ENCODE peak calls at places on chromosomes 3 and 15, in six cellular contexts. One of them, this sample, is unnamed.

GRCh38 chr3:27657404-27657803 is 64.7 kb downstream of the EOMES start:
- DNase-seq in sigmoid colon: no peak
- DNase-seq in MM.1S: no peak
- DNase-seq in astrocyte: no peak
- DNase-seq in testis: no peak
- DNase-seq in pancreas: no peak
- DNase-seq in this sample: no peak

GRCh38 chr15:65086680-65087111 is 10.2 kb downstream of the KBTBD13 start:
- DNase-seq in sigmoid colon: peak
- DNase-seq in MM.1S: no peak
- DNase-seq in astrocyte: no peak
- DNase-seq in testis: no peak
- DNase-seq in pancreas: no peak
- DNase-seq in this sample: peak

GRCh38 chr3:150975992-150976368 is 3.5 kb upstream of the CLRN1 start:
- DNase-seq in sigmoid colon: no peak
- DNase-seq in MM.1S: no peak
- DNase-seq in astrocyte: no peak
- DNase-seq in testis: no peak
- DNase-seq in pancreas: no peak
- DNase-seq in this sample: no peak

GRCh38 chr15:74220475-74221248 is 15.5 kb upstream of the CCDC33 start:
- DNase-seq in sigmoid colon: no peak
- DNase-seq in MM.1S: no peak
- DNase-seq in astrocyte: no peak
- DNase-seq in testis: no peak
- DNase-seq in pancreas: no peak
- DNase-seq in this sample: no peak

GRCh38 chr3:59873576-59874230 is 823.9 kb upstream of the CFAP20DC start:
- DNase-seq in sigmoid colon: no peak
- DNase-seq in MM.1S: no peak
- DNase-seq in astrocyte: no peak
- DNase-seq in testis: no peak
- DNase-seq in pancreas: no peak
- DNase-seq in this sample: no peak

GRCh38 chr15:93865610-93866009 is 365.8 kb upstream of the MCTP2 start:
- DNase-seq in sigmoid colon: no peak
- DNase-seq in MM.1S: no peak
- DNase-seq in astrocyte: no peak
- DNase-seq in testis: no peak
- DNase-seq in pancreas: no peak
- DNase-seq in this sample: no peak

GRCh38 chr3:58052373-58053273 is 44.4 kb downstream of the FLNB start:
- DNase-seq in sigmoid colon: peak
- DNase-seq in MM.1S: no peak
- DNase-seq in astrocyte: peak
- DNase-seq in testis: peak
- DNase-seq in pancreas: peak
- DNase-seq in this sample: peak

GRCh38 chr15:70508561-70509281 is 254.6 kb downstream of the UACA start:
- DNase-seq in sigmoid colon: no peak
- DNase-seq in MM.1S: no peak
- DNase-seq in astrocyte: peak
- DNase-seq in testis: no peak
- DNase-seq in pancreas: no peak
- DNase-seq in this sample: peak

GRCh38 chr3:53163459-53164387 is 2.7 kb downstream of the PRKCD start:
- DNase-seq in sigmoid colon: no peak
- DNase-seq in MM.1S: no peak
- DNase-seq in astrocyte: no peak
- DNase-seq in testis: peak
- DNase-seq in pancreas: no peak
- DNase-seq in this sample: no peak

GRCh38 chr3:126181398-126181725 is 976 bp upstream of the ALDH1L1 start:
- DNase-seq in sigmoid colon: no peak
- DNase-seq in MM.1S: no peak
- DNase-seq in astrocyte: no peak
- DNase-seq in testis: no peak
- DNase-seq in pancreas: no peak
- DNase-seq in this sample: no peak

GRCh38 chr15:93424131-93424530 is 335.1 kb upstream of the RGMA start:
- DNase-seq in sigmoid colon: no peak
- DNase-seq in MM.1S: no peak
- DNase-seq in astrocyte: no peak
- DNase-seq in testis: no peak
- DNase-seq in pancreas: no peak
- DNase-seq in this sample: no peak

GRCh38 chr15:65355173-65355982 is 22.4 kb downstream of the IGDCC3 start:
- DNase-seq in sigmoid colon: no peak
- DNase-seq in MM.1S: no peak
- DNase-seq in astrocyte: no peak
- DNase-seq in testis: no peak
- DNase-seq in pancreas: no peak
- DNase-seq in this sample: no peak

GRCh38 chr15:65375871-65376552 is 1.8 kb downstream of the IGDCC3 start:
- DNase-seq in sigmoid colon: peak
- DNase-seq in MM.1S: no peak
- DNase-seq in astrocyte: no peak
- DNase-seq in testis: no peak
- DNase-seq in pancreas: no peak
- DNase-seq in this sample: no peak

GRCh38 chr15:34241376-34242350 is 16.8 kb downstream of the EMC4 start:
- DNase-seq in sigmoid colon: no peak
- DNase-seq in MM.1S: peak
- DNase-seq in astrocyte: peak
- DNase-seq in testis: no peak
- DNase-seq in pancreas: peak
- DNase-seq in this sample: peak

GRCh38 chr3:17063591-17063990 is 178.8 kb downstream of the PLCL2 start:
- DNase-seq in sigmoid colon: no peak
- DNase-seq in MM.1S: no peak
- DNase-seq in astrocyte: no peak
- DNase-seq in testis: no peak
- DNase-seq in pancreas: no peak
- DNase-seq in this sample: no peak

GRCh38 chr3:177358968-177359600 is 161.8 kb upstream of the TBL1XR1 start:
- DNase-seq in sigmoid colon: peak
- DNase-seq in MM.1S: peak
- DNase-seq in astrocyte: peak
- DNase-seq in testis: peak
- DNase-seq in pancreas: peak
- DNase-seq in this sample: peak

GRCh38 chr3:149179225-149179624 is 42.4 kb downstream of the CP start:
- DNase-seq in sigmoid colon: no peak
- DNase-seq in MM.1S: no peak
- DNase-seq in astrocyte: peak
- DNase-seq in testis: no peak
- DNase-seq in pancreas: no peak
- DNase-seq in this sample: peak

GRCh38 chr3:107315136-107315535 is 62.1 kb upstream of the CCDC54 start:
- DNase-seq in sigmoid colon: no peak
- DNase-seq in MM.1S: no peak
- DNase-seq in astrocyte: peak
- DNase-seq in testis: no peak
- DNase-seq in pancreas: no peak
- DNase-seq in this sample: peak

DNA sequence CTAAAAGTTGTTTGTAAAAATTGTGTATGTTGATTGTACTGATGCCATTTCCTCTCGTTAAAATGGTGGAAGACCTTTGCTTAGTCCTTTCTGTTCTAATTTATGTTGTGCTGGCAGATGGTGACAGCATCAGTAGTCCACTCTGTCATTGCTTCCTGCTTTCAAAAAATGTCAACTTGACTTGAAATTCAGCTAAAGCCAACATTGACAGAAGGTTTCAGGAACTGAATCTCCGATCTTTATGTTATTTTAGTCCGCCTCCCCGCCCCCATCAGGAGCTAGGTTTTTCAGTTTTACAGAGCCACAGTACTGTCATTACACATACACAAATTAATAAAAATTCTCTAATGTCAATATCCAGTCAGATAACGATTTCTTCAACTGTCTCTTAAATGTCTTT is 1.5 kb downstream of the CEP63 start:
- DNase-seq in sigmoid colon: no peak
- DNase-seq in MM.1S: peak
- DNase-seq in astrocyte: no peak
- DNase-seq in testis: no peak
- DNase-seq in pancreas: no peak
- DNase-seq in this sample: no peak
- H3K4me3 ChIP-seq in sigmoid colon: peak
- H3K4me3 ChIP-seq in MM.1S: peak
- H3K4me3 ChIP-seq in astrocyte: peak
- H3K4me3 ChIP-seq in testis: peak
- H3K4me3 ChIP-seq in pancreas: peak
- H3K4me3 ChIP-seq in this sample: no peak

DNA sequence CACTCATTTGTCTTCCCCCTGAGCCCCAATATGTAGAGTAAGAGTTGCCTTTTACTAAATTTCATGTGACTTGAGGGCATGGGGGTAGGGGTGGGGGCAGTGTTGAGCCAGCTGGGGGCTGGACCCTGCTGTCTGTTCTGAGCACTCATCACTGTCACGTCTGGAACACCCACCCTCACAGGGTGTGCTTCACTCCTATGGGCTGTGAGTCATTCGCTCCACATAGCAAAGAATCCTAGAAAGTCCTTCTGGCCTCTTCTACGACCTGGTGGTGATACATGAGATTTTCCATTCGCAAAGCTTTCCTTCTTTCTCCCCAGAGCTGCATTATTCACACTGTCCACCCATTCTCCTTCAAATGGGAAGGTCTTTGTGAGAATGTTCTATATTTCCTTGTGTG is 43.6 kb upstream of the MGLL start:
- DNase-seq in sigmoid colon: no peak
- DNase-seq in MM.1S: no peak
- DNase-seq in astrocyte: peak
- DNase-seq in testis: no peak
- DNase-seq in pancreas: no peak
- DNase-seq in this sample: peak
- TF ChIP-seq CTCF in sigmoid colon: no peak
- TF ChIP-seq CTCF in MM.1S: no peak
- TF ChIP-seq CTCF in astrocyte: peak
- TF ChIP-seq CTCF in testis: no peak
- TF ChIP-seq CTCF in pancreas: no peak
- TF ChIP-seq CTCF in this sample: peak

GRCh38 chr15:51093488-51093864 is 1.2 kb downstream of the TNFAIP8L3 start:
- DNase-seq in sigmoid colon: no peak
- DNase-seq in MM.1S: no peak
- DNase-seq in astrocyte: no peak
- DNase-seq in testis: no peak
- DNase-seq in pancreas: no peak
- DNase-seq in this sample: no peak
- H3K4me3 ChIP-seq in sigmoid colon: peak
- H3K4me3 ChIP-seq in MM.1S: no peak
- H3K4me3 ChIP-seq in astrocyte: no peak
- H3K4me3 ChIP-seq in testis: peak
- H3K4me3 ChIP-seq in pancreas: peak
- H3K4me3 ChIP-seq in this sample: peak

GRCh38 chr3:106068795-106069194 is 200.0 kb upstream of the CBLB start:
- DNase-seq in sigmoid colon: no peak
- DNase-seq in MM.1S: peak
- DNase-seq in astrocyte: no peak
- DNase-seq in testis: no peak
- DNase-seq in pancreas: no peak
- DNase-seq in this sample: peak
- TF ChIP-seq CTCF in sigmoid colon: no peak
- TF ChIP-seq CTCF in MM.1S: no peak
- TF ChIP-seq CTCF in astrocyte: no peak
- TF ChIP-seq CTCF in testis: no peak
- TF ChIP-seq CTCF in pancreas: no peak
- TF ChIP-seq CTCF in this sample: no peak

GRCh38 chr15:86164222-86164898 is 84.7 kb downstream of the AGBL1 start:
- DNase-seq in sigmoid colon: peak
- DNase-seq in MM.1S: no peak
- DNase-seq in astrocyte: peak
- DNase-seq in testis: no peak
- DNase-seq in pancreas: no peak
- DNase-seq in this sample: no peak
- H3K4me3 ChIP-seq in sigmoid colon: no peak
- H3K4me3 ChIP-seq in MM.1S: no peak
- H3K4me3 ChIP-seq in astrocyte: no peak
- H3K4me3 ChIP-seq in testis: no peak
- H3K4me3 ChIP-seq in pancreas: no peak
- H3K4me3 ChIP-seq in this sample: no peak

DNA sequence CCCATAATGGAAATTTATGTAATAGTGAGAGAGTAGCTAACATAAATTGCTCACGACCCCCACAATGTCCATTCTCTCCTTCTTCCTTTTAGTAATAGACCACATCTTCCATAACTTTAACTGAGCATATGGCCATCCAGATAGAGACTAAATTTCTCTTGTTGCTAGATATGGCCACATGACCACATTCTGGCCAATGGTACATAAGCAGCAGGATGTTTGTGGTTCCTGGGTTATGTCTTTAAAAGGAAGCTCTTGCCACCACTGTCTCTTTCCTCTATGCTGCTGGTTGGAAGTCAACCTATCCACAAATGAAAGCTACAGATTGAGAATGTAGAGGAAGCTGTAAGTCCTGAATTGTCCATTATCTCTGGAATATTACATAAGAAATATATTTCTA is 59.7 kb upstream of the NPHP3 start:
- DNase-seq in sigmoid colon: no peak
- DNase-seq in MM.1S: no peak
- DNase-seq in astrocyte: no peak
- DNase-seq in testis: no peak
- DNase-seq in pancreas: no peak
- DNase-seq in this sample: no peak
- TF ChIP-seq CTCF in sigmoid colon: no peak
- TF ChIP-seq CTCF in MM.1S: no peak
- TF ChIP-seq CTCF in astrocyte: no peak
- TF ChIP-seq CTCF in testis: no peak
- TF ChIP-seq CTCF in pancreas: no peak
- TF ChIP-seq CTCF in this sample: no peak

DNA sequence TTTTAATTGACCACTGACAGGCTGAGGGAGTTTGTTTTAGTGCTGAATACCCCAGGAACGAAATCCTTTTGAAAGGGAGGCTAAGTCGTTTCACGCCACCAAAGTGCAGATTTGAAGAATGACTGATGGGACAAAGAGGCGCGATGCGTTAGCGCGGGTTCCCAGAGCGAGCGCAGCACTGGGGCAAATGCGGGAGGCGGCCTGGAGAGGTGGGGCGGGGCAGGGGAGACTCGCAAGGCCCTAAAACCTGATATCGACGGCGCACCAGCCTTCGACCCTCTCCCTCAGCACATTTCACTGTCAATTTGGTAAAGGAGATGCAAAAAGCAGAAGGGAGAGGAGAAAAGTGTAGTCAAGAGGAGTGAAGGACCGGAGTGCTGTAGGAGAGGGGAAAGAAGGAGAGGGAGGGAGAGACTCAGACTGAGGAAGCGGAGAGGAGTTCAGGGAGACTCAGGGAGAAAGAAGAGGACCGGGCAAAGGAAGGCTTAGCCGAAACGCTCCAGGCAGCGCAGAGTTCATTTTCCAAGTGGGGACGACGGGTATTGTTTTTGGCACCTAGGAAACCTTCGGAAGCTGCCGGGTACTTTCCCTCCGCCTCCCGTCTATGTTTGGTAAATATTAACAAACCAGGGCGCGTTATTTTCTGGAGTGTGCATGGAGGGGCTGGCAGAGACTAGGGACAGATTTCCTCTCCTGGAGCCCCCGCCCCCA is 3.8 kb upstream of the FOXB1 start:
- DNase-seq in sigmoid colon: no peak
- DNase-seq in MM.1S: no peak
- DNase-seq in astrocyte: no peak
- DNase-seq in testis: no peak
- DNase-seq in pancreas: no peak
- DNase-seq in this sample: no peak
- H3K4me3 ChIP-seq in sigmoid colon: no peak
- H3K4me3 ChIP-seq in MM.1S: no peak
- H3K4me3 ChIP-seq in astrocyte: no peak
- H3K4me3 ChIP-seq in testis: no peak
- H3K4me3 ChIP-seq in pancreas: no peak
- H3K4me3 ChIP-seq in this sample: no peak

GRCh38 chr3:87006844-87007439 is 16.0 kb upstream of the VGLL3 start:
- DNase-seq in sigmoid colon: no peak
- DNase-seq in MM.1S: no peak
- DNase-seq in astrocyte: no peak
- DNase-seq in testis: no peak
- DNase-seq in pancreas: no peak
- DNase-seq in this sample: peak
- TF ChIP-seq CTCF in sigmoid colon: no peak
- TF ChIP-seq CTCF in MM.1S: no peak
- TF ChIP-seq CTCF in astrocyte: peak
- TF ChIP-seq CTCF in testis: no peak
- TF ChIP-seq CTCF in pancreas: no peak
- TF ChIP-seq CTCF in this sample: peak